ENCODE peak calls at places on chromosomes 12 and 14, in ten cellular contexts. P is A549; U is suprapubic skin; W is aorta; G is HFF-Myc; S is AG04450; A is pancreas; B is CD8-positive, alpha-beta T cell; H is cardiac muscle cell; R is NB4. V is an unnamed sample.

GRCh38 chr12:3313655-3314305 is 177.2 kb upstream of the PRMT8 start:
- DNase-seq in P (peak; percentile 52), U (no peak), W (no peak), G (no peak), S (no peak), A (no peak), B (no peak), H (peak; percentile 19), R (peak; percentile 44), V (no peak)

GRCh38 chr12:54371328-54372112 is 7.2 kb upstream of the GPR84 start:
- DNase-seq in P (no peak), U (peak; percentile 88), W (peak; percentile 70), G (no peak), S (no peak), A (no peak), B (no peak), H (peak; percentile 67), R (no peak), V (peak; percentile 71)

GRCh38 chr14:53249059-53249458 is 95.9 kb upstream of the DDHD1 start:
- DNase-seq in P (no peak), U (no peak), W (no peak), G (no peak), S (no peak), A (no peak), B (no peak), H (peak; percentile 22), R (no peak), V (no peak)

GRCh38 chr12:62308201-62308600 is 48.0 kb downstream of the USP15 start:
- DNase-seq in P (no peak), U (no peak), W (no peak), G (no peak), S (no peak), A (no peak), B (no peak), H (no peak), R (no peak), V (no peak)

GRCh38 chr14:90491221-90491867 is 94.5 kb downstream of the CALM1 start:
- DNase-seq in P (no peak), U (no peak), W (peak; percentile 92), G (peak; percentile 41), S (peak; percentile 6), A (no peak), B (no peak), H (peak; percentile 96), R (no peak), V (no peak)

GRCh38 chr12:68331500-68331868 is 678 bp downstream of the MDM1 start:
- DNase-seq in P (no peak), U (no peak), W (no peak), G (no peak), S (no peak), A (no peak), B (no peak), H (no peak), R (no peak), V (no peak)

GRCh38 chr12:1630081-1630826 is 1.2 kb downstream of the WNT5B start:
- DNase-seq in P (peak; percentile 37), U (no peak), W (peak; percentile 75), G (no peak), S (no peak), A (peak; percentile 76), B (no peak), H (peak; percentile 26), R (peak; percentile 43), V (peak; percentile 54)

GRCh38 chr14:43031598-43031997 is 1424.9 kb downstream of the LRFN5 start:
- DNase-seq in P (peak; percentile 38), U (no peak), W (no peak), G (no peak), S (no peak), A (no peak), B (no peak), H (no peak), R (no peak), V (no peak)

GRCh38 chr14:85531141-85531593 is 1.2 kb downstream of the FLRT2 start:
- DNase-seq in P (peak; percentile 15), U (peak; percentile 78), W (peak; percentile 62), G (no peak), S (no peak), A (peak; percentile 75), B (no peak), H (peak; percentile 89), R (no peak), V (peak; percentile 28)

GRCh38 chr12:130354407-130354806 is 16.7 kb downstream of the PIWIL1 start:
- DNase-seq in P (no peak), U (no peak), W (no peak), G (no peak), S (no peak), A (no peak), B (no peak), H (no peak), R (no peak), V (no peak)

GRCh38 chr12:45615268-45615667 is 114.2 kb upstream of the ARID2 start:
- DNase-seq in P (no peak), U (no peak), W (no peak), G (peak; percentile 57), S (peak; percentile 27), A (no peak), B (no peak), H (peak; percentile 62), R (peak; percentile 33), V (no peak)

GRCh38 chr14:92963301-92964123 is 40.6 kb downstream of the CHGA start:
- DNase-seq in P (no peak), U (no peak), W (peak; percentile 14), G (no peak), S (no peak), A (no peak), B (no peak), H (no peak), R (no peak), V (no peak)

GRCh38 chr12:57086951-57087688 is 1.8 kb upstream of the NAB2 start:
- DNase-seq in P (peak; percentile 80), U (peak; percentile 96), W (peak; percentile 96), G (no peak), S (peak; percentile 88), A (peak; percentile 86), B (peak; percentile 83), H (peak; percentile 96), R (peak; percentile 92), V (peak; percentile 88)

GRCh38 chr12:30863839-30864238 is 62.7 kb upstream of the TSPAN11 start:
- DNase-seq in P (no peak), U (no peak), W (no peak), G (no peak), S (no peak), A (no peak), B (no peak), H (no peak), R (no peak), V (no peak)

GRCh38 chr12:19130224-19131019 is 889 bp downstream of the PLEKHA5 start:
- DNase-seq in P (peak; percentile 31), U (peak; percentile 64), W (peak; percentile 60), G (no peak), S (no peak), A (peak; percentile 76), B (no peak), H (peak; percentile 32), R (peak; percentile 62), V (peak; percentile 66)

GRCh38 chr14:96245710-96246534 is 10.1 kb upstream of the BDKRB1 start:
- DNase-seq in P (no peak), U (no peak), W (no peak), G (no peak), S (no peak), A (no peak), B (no peak), H (peak; percentile 73), R (no peak), V (no peak)

GRCh38 chr12:122974274-122974891 is 661 bp upstream of the OGFOD2 start:
- DNase-seq in P (peak; percentile 91), U (peak; percentile 99), W (peak; percentile 99), G (peak; percentile 95), S (peak; percentile 93), A (peak; percentile 96), B (peak; percentile 97), H (peak; percentile 99), R (peak; percentile 100), V (peak; percentile 99)

GRCh38 chr12:104877107-104877705 is 80.9 kb downstream of the SLC41A2 start:
- DNase-seq in P (peak; percentile 13), U (no peak), W (no peak), G (no peak), S (no peak), A (no peak), B (peak; percentile 4), H (peak; percentile 74), R (peak; percentile 66), V (peak; percentile 23)

GRCh38 chr14:61472025-61472672 is 150.8 kb downstream of the PRKCH start:
- DNase-seq in P (peak; percentile 65), U (no peak), W (no peak), G (peak; percentile 86), S (peak; percentile 95), A (no peak), B (no peak), H (peak; percentile 98), R (peak; percentile 90), V (no peak)

GRCh38 chr12:47225356-47225755 is 145.6 kb upstream of the AMIGO2 start:
- DNase-seq in P (no peak), U (no peak), W (no peak), G (no peak), S (no peak), A (no peak), B (no peak), H (no peak), R (no peak), V (no peak)
- H3K4me3 ChIP-seq in P (peak overlapping the region; percentile 44), U (no peak overlapping the region), W (no peak overlapping the region), G (no peak overlapping the region), S (no peak overlapping the region), A (no peak overlapping the region), B (no peak overlapping the region), H (no peak overlapping the region), R (no peak overlapping the region), V (no peak overlapping the region)

GRCh38 chr14:102431751-102432150 is 69.0 kb downstream of the TECPR2 start:
- DNase-seq in P (no peak), U (no peak), W (no peak), G (no peak), S (no peak), A (no peak), B (no peak), H (no peak), R (no peak), V (no peak)
- H3K4me3 ChIP-seq in P (no peak overlapping the region), U (no peak overlapping the region), W (no peak overlapping the region), G (no peak overlapping the region), S (no peak overlapping the region), A (no peak overlapping the region), B (no peak overlapping the region), H (no peak overlapping the region), R (no peak overlapping the region), V (no peak overlapping the region)

DNA sequence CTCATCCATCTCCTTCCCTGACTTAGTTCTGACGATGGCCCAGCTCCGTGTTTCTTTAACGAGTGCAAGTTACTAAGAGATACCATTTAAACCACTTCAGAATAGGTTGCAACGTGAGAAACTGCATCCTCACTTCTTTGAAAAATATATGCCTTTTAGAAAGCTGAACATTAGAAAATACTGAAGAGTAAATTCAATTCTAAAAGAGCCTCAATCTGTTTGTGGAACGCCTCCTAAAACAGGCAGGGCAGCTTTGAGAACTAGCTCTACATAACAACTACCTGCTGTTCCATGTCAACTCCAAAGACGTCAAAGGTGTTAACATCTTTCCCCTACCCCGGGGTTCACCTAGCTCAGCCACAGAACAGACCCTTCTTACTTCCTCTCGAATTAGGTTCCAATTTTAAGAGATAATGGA is 3.5 kb downstream of the BHLHE41 start:
- DNase-seq in P (no peak), U (no peak), W (no peak), G (no peak), S (no peak), A (no peak), B (no peak), H (no peak), R (no peak), V (no peak)
- H3K4me3 ChIP-seq in P (no peak overlapping the region), U (peak overlapping the region; percentile 75), W (peak overlapping the region; percentile 97), G (peak overlapping the region; percentile 61), S (no peak overlapping the region), A (no peak overlapping the region), B (peak overlapping the region; percentile 20), H (no peak overlapping the region), R (peak overlapping the region; percentile 38), V (no peak overlapping the region)

GRCh38 chr12:116558280-116559079 is 701 bp upstream of the MAP1LC3B2 start:
- DNase-seq in P (no peak), U (no peak), W (no peak), G (no peak), S (no peak), A (no peak), B (no peak), H (no peak), R (peak; percentile 56), V (no peak)
- H3K4me3 ChIP-seq in P (no peak overlapping the region), U (peak overlapping the region; percentile 19), W (no peak overlapping the region), G (no peak overlapping the region), S (no peak overlapping the region), A (no peak overlapping the region), B (no peak overlapping the region), H (no peak overlapping the region), R (peak overlapping the region; percentile 63), V (no peak overlapping the region)

V was measured in mucosa of descending colon.